ENCODE peak calls at places on chromosome 19, in eight cellular contexts. C is lung, S is fibroblast of the aortic adventitia, P is IMR-90, M is LNCaP clone FGC, Z is AG04450, W is lower lobe of right lung, A is gastrocnemius medialis. Y is an unnamed sample.

GRCh38 chr19:39544920-39545319 is 5.0 kb upstream of the EID2 start:
- DNase-seq in C (no peak), S (no peak), P (no peak), M (no peak), Z (no peak), W (no peak), A (no peak), Y (no peak)

GRCh38 chr19:30174357-30174645 is 197.9 kb upstream of the ZNF536 start:
- DNase-seq in C (no peak), S (no peak), P (no peak), M (no peak), Z (no peak), W (no peak), A (no peak), Y (no peak)

GRCh38 chr19:10826846-10827245 is 9.2 kb downstream of the TMED1 start:
- DNase-seq in C (no peak), S (no peak), P (no peak), M (no peak), Z (no peak), W (no peak), A (no peak), Y (no peak)

GRCh38 chr19:48676887-48677286 is 4.1 kb upstream of the NTN5 start:
- DNase-seq in C (no peak), S (no peak), P (no peak), M (no peak), Z (no peak), W (no peak), A (no peak), Y (no peak)

GRCh38 chr19:10018219-10018618 is 4.9 kb downstream of the RDH8 start:
- DNase-seq in C (no peak), S (no peak), P (peak; percentile 87), M (no peak), Z (no peak), W (no peak), A (no peak), Y (no peak)

GRCh38 chr19:343451-343931 is 1.1 kb downstream of the MIER2 start:
- DNase-seq in C (no peak), S (peak; percentile 32), P (no peak), M (no peak), Z (no peak), W (no peak), A (no peak), Y (no peak)

GRCh38 chr19:29690842-29691241 is 24.2 kb downstream of the C19orf12 start:
- DNase-seq in C (no peak), S (peak; percentile 54), P (peak; percentile 49), M (no peak), Z (no peak), W (no peak), A (peak; percentile 65), Y (no peak)

GRCh38 chr19:35811317-35812219 is 1.1 kb downstream of the PRODH2 start:
- DNase-seq in C (no peak), S (no peak), P (no peak), M (no peak), Z (no peak), W (no peak), A (no peak), Y (no peak)

GRCh38 chr19:38035515-38036495 is 128.8 kb downstream of the SIPA1L3 start:
- DNase-seq in C (no peak), S (peak; percentile 63), P (peak; percentile 58), M (no peak), Z (no peak), W (no peak), A (peak; percentile 29), Y (no peak)

GRCh38 chr19:18975864-18976263 is 34.8 kb upstream of the HOMER3 start:
- DNase-seq in C (no peak), S (no peak), P (no peak), M (no peak), Z (no peak), W (no peak), A (no peak), Y (no peak)

GRCh38 chr19:47414469-47414868 is 4.9 kb downstream of the MEIS3 start:
- DNase-seq in C (no peak), S (no peak), P (no peak), M (no peak), Z (no peak), W (no peak), A (no peak), Y (no peak)

GRCh38 chr19:36009220-36009619 is 607 bp upstream of the SYNE4 start:
- DNase-seq in C (peak; percentile 63), S (peak; percentile 46), P (peak; percentile 48), M (peak; percentile 27), Z (peak; percentile 13), W (peak; percentile 82), A (no peak), Y (no peak)

GRCh38 chr19:47230122-47230920 is 678 bp downstream of the BBC3 start:
- DNase-seq in C (peak; percentile 69), S (peak; percentile 56), P (peak; percentile 18), M (no peak), Z (no peak), W (peak; percentile 84), A (peak; percentile 70), Y (no peak)

GRCh38 chr19:28466107-28467045 is 746.6 kb downstream of the UQCRFS1 start:
- DNase-seq in C (peak; percentile 58), S (peak; percentile 77), P (peak; percentile 15), M (peak; percentile 26), Z (no peak), W (peak; percentile 69), A (peak; percentile 35), Y (no peak)

GRCh38 chr19:19427302-19427701 is 21.8 kb downstream of the GATAD2A start:
- DNase-seq in C (no peak), S (no peak), P (no peak), M (no peak), Z (no peak), W (no peak), A (no peak), Y (no peak)

GRCh38 chr19:9175326-9175725 is 3.5 kb upstream of the OR7D2 start:
- DNase-seq in C (no peak), S (no peak), P (no peak), M (no peak), Z (no peak), W (no peak), A (no peak), Y (no peak)

GRCh38 chr19:19079571-19079970 is 15.8 kb downstream of the SLC25A42 start:
- DNase-seq in C (no peak), S (no peak), P (no peak), M (no peak), Z (no peak), W (no peak), A (no peak), Y (no peak)

GRCh38 chr19:33469171-33470039 is 52.2 kb downstream of the PEPD start:
- DNase-seq in C (no peak), S (no peak), P (no peak), M (no peak), Z (no peak), W (peak; percentile 14), A (no peak), Y (no peak)

DNA sequence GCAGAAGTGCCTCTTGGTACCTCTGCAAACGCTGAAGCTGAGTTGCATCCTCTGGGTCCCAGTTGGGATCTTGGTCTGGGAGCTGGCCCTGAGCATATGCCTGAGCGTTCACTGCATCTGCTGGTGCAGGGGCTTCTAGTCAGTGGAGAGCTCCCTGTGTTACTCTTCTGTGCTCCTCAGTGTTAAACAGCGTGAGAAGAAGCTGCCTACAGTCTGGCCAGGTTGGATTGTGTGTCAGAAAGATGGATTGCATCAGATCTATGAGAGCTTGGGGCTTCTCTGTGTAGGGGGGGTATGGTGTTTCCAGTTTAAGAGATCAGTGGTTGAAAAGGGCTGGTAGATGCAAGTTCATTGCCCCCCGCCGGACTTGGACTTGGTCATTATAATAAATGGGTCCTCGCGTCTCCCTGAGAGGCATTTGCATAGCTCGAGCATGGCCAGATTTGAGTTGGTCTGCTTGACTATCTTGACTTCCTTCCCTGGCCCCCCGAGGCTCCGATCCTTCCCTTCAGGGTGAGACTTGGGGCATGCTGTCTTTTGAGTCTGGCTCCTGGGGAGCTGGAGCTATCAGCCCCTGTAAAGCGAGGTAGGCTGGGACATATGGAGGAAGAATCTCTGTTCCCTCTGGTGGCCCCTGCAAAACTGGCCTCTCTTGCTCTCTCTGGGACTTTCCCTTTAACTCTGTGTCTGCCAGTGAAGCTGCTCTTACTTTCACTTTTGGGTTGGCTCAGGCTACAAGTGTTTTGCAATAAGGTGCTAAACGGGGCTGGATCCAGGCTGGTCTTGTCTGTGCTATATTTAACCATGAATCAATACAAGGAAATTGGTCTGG is 52.9 kb downstream of the OR10H4 start:
- DNase-seq in C (no peak), S (peak; percentile 86), P (peak; percentile 77), M (no peak), Z (peak; percentile 49), W (no peak), A (no peak), Y (no peak)
- TF ChIP-seq CTCF in C (no peak), S (peak; percentile 17), P (peak; percentile 2), M (no peak), Z (no peak), W (no peak), A (no peak), Y (no peak)

GRCh38 chr19:2675892-2676291 is 26.6 kb downstream of the GNG7 start:
- DNase-seq in C (no peak), S (no peak), P (no peak), M (no peak), Z (no peak), W (no peak), A (no peak), Y (no peak)
- H3K4me3 ChIP-seq in C (no peak overlapping the region), S (no peak overlapping the region), P (no peak overlapping the region), M (no peak overlapping the region), Z (no peak overlapping the region), W (no peak overlapping the region), A (no peak overlapping the region), Y (no peak overlapping the region)

DNA sequence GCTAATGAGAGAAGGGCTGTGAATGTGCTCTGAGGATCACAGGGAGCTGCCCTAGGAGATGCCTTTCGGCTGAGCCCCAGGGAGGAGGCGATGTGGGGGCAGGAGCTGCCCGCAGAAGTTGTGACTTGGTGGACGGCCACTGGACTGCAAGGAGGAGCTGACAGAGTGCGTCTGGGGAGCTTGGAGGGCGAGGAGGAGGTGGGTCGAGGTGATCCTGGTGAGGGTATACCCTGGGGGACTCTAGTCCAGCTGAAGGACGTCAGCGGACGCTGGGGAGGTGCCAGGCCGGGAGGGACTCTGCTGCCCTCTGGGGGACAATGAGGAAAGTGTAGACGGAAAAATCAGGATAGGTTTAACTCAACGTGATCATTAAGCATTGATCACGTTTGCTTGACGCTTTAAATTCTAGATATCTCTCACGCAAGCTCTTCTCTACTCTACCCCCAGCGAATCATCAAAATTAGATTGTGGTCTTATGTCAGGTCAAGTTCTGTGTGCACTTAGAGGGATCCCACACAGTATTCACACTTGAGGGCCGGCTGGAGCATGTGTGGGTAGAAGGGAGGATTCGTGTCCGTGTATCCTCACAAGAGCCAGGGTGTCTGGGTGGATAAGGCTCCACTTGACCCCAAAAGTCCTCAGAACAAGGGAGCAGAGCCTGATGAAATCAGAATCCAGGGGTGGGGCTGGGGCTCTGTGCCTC is 3.3 kb upstream of the CEACAM7 start:
- DNase-seq in C (no peak), S (no peak), P (no peak), M (no peak), Z (no peak), W (no peak), A (no peak), Y (no peak)
- TF ChIP-seq CTCF in C (no peak), S (peak; percentile 68), P (peak; percentile 48), M (peak; percentile 60), Z (peak; percentile 65), W (peak; percentile 55), A (no peak), Y (peak; percentile 69)

GRCh38 chr19:14088634-14089411 is 1.7 kb downstream of the SAMD1 start:
- DNase-seq in C (no peak), S (no peak), P (no peak), M (no peak), Z (no peak), W (no peak), A (no peak), Y (no peak)
- H3K4me3 ChIP-seq in C (no peak overlapping the region), S (peak overlapping the region; percentile 68), P (peak overlapping the region; percentile 62), M (peak overlapping the region; percentile 49), Z (peak overlapping the region; percentile 77), W (peak overlapping the region; percentile 88), A (peak overlapping the region; percentile 25), Y (peak overlapping the region; percentile 60)

GRCh38 chr19:50712833-50713232 is 6.8 kb downstream of the SHANK1 start:
- DNase-seq in C (no peak), S (no peak), P (no peak), M (no peak), Z (no peak), W (no peak), A (no peak), Y (no peak)
- TF ChIP-seq CTCF in C (no peak), S (no peak), P (no peak), M (no peak), Z (no peak), W (no peak), A (no peak), Y (no peak)